ENCODE peak calls at places on chromosomes 16 and 17, in six cellular contexts. One of them, this sample, is unnamed.

GRCh38 chr17:74631468-74632195 is 8.1 kb upstream of the CD300E start:
- DNase-seq in transverse colon: no peak
- DNase-seq in suprapubic skin: no peak
- DNase-seq in uterus: no peak
- DNase-seq in adrenal gland: no peak
- DNase-seq in breast epithelium: no peak
- DNase-seq in this sample: no peak

GRCh38 chr17:75404223-75404738 is 1.2 kb downstream of the GRB2 start:
- DNase-seq in transverse colon: peak; percentile 76
- DNase-seq in suprapubic skin: peak; percentile 70
- DNase-seq in uterus: peak; percentile 61
- DNase-seq in adrenal gland: peak; percentile 81
- DNase-seq in breast epithelium: no peak
- DNase-seq in this sample: no peak

GRCh38 chr16:919658-920631 is 50.8 kb downstream of the LMF1 start:
- DNase-seq in transverse colon: no peak
- DNase-seq in suprapubic skin: no peak
- DNase-seq in uterus: no peak
- DNase-seq in adrenal gland: no peak
- DNase-seq in breast epithelium: no peak
- DNase-seq in this sample: no peak

GRCh38 chr16:3953728-3954410 is 73.4 kb upstream of the CREBBP start:
- DNase-seq in transverse colon: no peak
- DNase-seq in suprapubic skin: peak; percentile 55
- DNase-seq in uterus: no peak
- DNase-seq in adrenal gland: no peak
- DNase-seq in breast epithelium: no peak
- DNase-seq in this sample: no peak

GRCh38 chr17:17120294-17120693 is 78.0 kb downstream of the MPRIP start:
- DNase-seq in transverse colon: no peak
- DNase-seq in suprapubic skin: no peak
- DNase-seq in uterus: no peak
- DNase-seq in adrenal gland: no peak
- DNase-seq in breast epithelium: no peak
- DNase-seq in this sample: no peak

GRCh38 chr17:68103148-68103547 is 67.6 kb downstream of the KPNA2 start:
- DNase-seq in transverse colon: no peak
- DNase-seq in suprapubic skin: no peak
- DNase-seq in uterus: no peak
- DNase-seq in adrenal gland: no peak
- DNase-seq in breast epithelium: no peak
- DNase-seq in this sample: no peak

GRCh38 chr16:86424413-86424812 is 85.9 kb upstream of the FOXF1 start:
- DNase-seq in transverse colon: peak; percentile 25
- DNase-seq in suprapubic skin: no peak
- DNase-seq in uterus: no peak
- DNase-seq in adrenal gland: no peak
- DNase-seq in breast epithelium: no peak
- DNase-seq in this sample: no peak

GRCh38 chr16:23901178-23902131 is 65.7 kb downstream of the PRKCB start:
- DNase-seq in transverse colon: no peak
- DNase-seq in suprapubic skin: no peak
- DNase-seq in uterus: no peak
- DNase-seq in adrenal gland: no peak
- DNase-seq in breast epithelium: no peak
- DNase-seq in this sample: no peak

GRCh38 chr16:17476414-17477259 is 5.9 kb upstream of the XYLT1 start:
- DNase-seq in transverse colon: peak; percentile 65
- DNase-seq in suprapubic skin: no peak
- DNase-seq in uterus: no peak
- DNase-seq in adrenal gland: peak; percentile 66
- DNase-seq in breast epithelium: no peak
- DNase-seq in this sample: no peak

GRCh38 chr16:2770781-2771111 is 6.3 kb downstream of the ELOB start:
- DNase-seq in transverse colon: no peak
- DNase-seq in suprapubic skin: no peak
- DNase-seq in uterus: no peak
- DNase-seq in adrenal gland: no peak
- DNase-seq in breast epithelium: no peak
- DNase-seq in this sample: no peak

GRCh38 chr16:82152192-82152591 is 17.8 kb downstream of the MPHOSPH6 start:
- DNase-seq in transverse colon: no peak
- DNase-seq in suprapubic skin: no peak
- DNase-seq in uterus: no peak
- DNase-seq in adrenal gland: no peak
- DNase-seq in breast epithelium: no peak
- DNase-seq in this sample: no peak

GRCh38 chr16:30948956-30949654 is at the start of gene ORAI3:
- DNase-seq in transverse colon: peak; percentile 81
- DNase-seq in suprapubic skin: peak; percentile 86
- DNase-seq in uterus: peak; percentile 77
- DNase-seq in adrenal gland: peak; percentile 82
- DNase-seq in breast epithelium: peak; percentile 68
- DNase-seq in this sample: peak; percentile 32

GRCh38 chr17:14135906-14136590 is 66.7 kb downstream of the COX10 start:
- DNase-seq in transverse colon: no peak
- DNase-seq in suprapubic skin: no peak
- DNase-seq in uterus: no peak
- DNase-seq in adrenal gland: no peak
- DNase-seq in breast epithelium: no peak
- DNase-seq in this sample: no peak

GRCh38 chr17:50844117-50844700 is 8.8 kb downstream of the WFIKKN2 start:
- DNase-seq in transverse colon: no peak
- DNase-seq in suprapubic skin: peak; percentile 53
- DNase-seq in uterus: no peak
- DNase-seq in adrenal gland: no peak
- DNase-seq in breast epithelium: no peak
- DNase-seq in this sample: no peak
- H3K27ac ChIP-seq in transverse colon: no peak overlapping the region
- H3K27ac ChIP-seq in suprapubic skin: peak overlapping the region; percentile 57
- H3K27ac ChIP-seq in uterus: no peak overlapping the region
- H3K27ac ChIP-seq in adrenal gland: no peak overlapping the region
- H3K27ac ChIP-seq in breast epithelium: peak overlapping the region; percentile 32
- H3K27ac ChIP-seq in this sample: no peak overlapping the region

DNA sequence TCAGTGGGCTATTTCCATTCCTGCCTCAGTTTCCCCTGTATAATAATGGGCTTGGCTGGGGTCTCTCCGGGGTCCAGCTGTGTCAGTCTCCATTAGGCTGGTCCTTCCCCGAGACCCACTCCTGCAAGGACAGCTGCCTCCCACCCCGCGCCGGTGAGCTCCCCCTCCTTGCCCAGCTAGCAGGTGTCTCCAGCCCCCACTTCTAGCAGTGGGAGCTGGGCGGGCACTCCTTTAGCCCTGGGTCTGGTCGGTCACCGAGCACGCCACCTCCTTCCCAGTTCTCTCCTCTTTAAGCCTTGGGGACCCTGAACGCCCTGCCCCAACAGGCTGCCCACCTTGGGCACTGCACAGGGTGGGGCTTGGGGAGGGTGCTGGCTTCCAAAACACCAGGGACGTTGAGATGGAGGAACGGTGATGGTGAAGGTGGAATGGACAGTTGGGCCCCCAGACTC is 10.5 kb downstream of the TBX2 start:
- DNase-seq in transverse colon: no peak
- DNase-seq in suprapubic skin: peak; percentile 61
- DNase-seq in uterus: no peak
- DNase-seq in adrenal gland: peak; percentile 26
- DNase-seq in breast epithelium: no peak
- DNase-seq in this sample: no peak
- H3K4me3 ChIP-seq in transverse colon: no peak overlapping the region
- H3K4me3 ChIP-seq in suprapubic skin: peak overlapping the region; percentile 54
- H3K4me3 ChIP-seq in uterus: peak overlapping the region; percentile 33
- H3K4me3 ChIP-seq in adrenal gland: no peak overlapping the region
- H3K4me3 ChIP-seq in breast epithelium: peak overlapping the region; percentile 69
- H3K4me3 ChIP-seq in this sample: peak overlapping the region; percentile 69

DNA sequence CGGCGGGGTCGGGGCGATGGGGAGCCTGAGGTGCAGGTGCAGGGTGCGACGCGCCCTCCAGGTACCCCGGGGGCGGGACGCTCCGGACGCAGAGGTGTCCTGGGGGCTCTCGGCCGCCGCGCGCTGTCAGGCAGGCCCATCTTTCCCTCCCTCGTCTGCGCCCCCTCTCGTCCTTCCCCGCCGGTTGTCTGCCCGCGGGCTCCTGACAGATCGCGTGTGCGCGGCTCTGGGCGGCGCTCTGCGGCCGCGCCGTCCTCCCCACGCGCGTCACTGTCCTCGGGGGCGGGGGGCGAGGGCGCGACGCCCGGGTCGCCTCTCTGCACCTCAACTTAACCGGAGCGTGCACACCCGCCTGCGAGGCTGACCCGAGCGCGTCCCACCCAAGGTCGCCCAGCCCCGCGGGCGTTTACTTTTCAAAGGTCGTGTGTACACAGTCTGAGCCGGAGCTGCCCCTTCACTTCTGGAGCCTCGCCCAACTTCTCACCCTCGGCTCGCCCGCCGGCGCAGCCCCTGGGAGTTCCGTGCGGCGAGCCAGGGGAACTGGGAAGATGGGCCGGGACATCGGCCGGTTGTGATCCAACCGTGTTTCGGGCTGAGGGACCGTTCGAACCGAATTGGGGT is 512 bp downstream of the AKAP1 start:
- DNase-seq in transverse colon: peak; percentile 88
- DNase-seq in suprapubic skin: peak; percentile 79
- DNase-seq in uterus: peak; percentile 68
- DNase-seq in adrenal gland: peak; percentile 65
- DNase-seq in breast epithelium: no peak
- DNase-seq in this sample: no peak
- TF ChIP-seq POLR2A in transverse colon: peak; percentile 70
- TF ChIP-seq POLR2A in suprapubic skin: no peak
- TF ChIP-seq POLR2A in uterus: no peak
- TF ChIP-seq POLR2A in adrenal gland: no peak
- TF ChIP-seq POLR2A in breast epithelium: no peak
- TF ChIP-seq POLR2A in this sample: no peak

GRCh38 chr17:77313831-77314230 is 173.1 kb downstream of the SEC14L1 start:
- DNase-seq in transverse colon: peak; percentile 7
- DNase-seq in suprapubic skin: peak; percentile 40
- DNase-seq in uterus: no peak
- DNase-seq in adrenal gland: no peak
- DNase-seq in breast epithelium: no peak
- DNase-seq in this sample: no peak
- H3K27ac ChIP-seq in transverse colon: peak overlapping the region; percentile 78
- H3K27ac ChIP-seq in suprapubic skin: peak overlapping the region; percentile 13
- H3K27ac ChIP-seq in uterus: peak overlapping the region; percentile 71
- H3K27ac ChIP-seq in adrenal gland: no peak overlapping the region
- H3K27ac ChIP-seq in breast epithelium: peak overlapping the region; percentile 12
- H3K27ac ChIP-seq in this sample: no peak overlapping the region

DNA sequence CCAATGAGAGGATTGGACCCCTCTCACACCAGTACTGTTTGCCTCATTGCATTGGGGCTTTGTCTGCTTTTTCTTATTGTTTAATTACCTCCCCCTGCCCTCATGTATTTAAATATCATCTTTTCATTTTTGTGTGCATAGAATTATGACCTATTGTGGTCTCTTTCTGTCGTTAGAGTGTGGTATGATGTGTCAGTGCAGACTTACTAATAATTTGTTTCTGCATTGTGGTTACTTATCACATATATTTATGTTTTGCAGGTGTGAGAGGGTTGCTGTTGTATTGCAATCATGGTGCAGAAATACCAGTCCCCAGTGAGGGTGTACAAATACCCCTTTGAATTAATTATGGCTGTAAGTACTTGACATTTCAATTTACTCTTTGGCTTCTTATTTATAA is 2.5 kb downstream of the SEC14L1 start:
- DNase-seq in transverse colon: no peak
- DNase-seq in suprapubic skin: no peak
- DNase-seq in uterus: no peak
- DNase-seq in adrenal gland: no peak
- DNase-seq in breast epithelium: no peak
- DNase-seq in this sample: no peak
- H3K4me3 ChIP-seq in transverse colon: no peak overlapping the region
- H3K4me3 ChIP-seq in suprapubic skin: peak overlapping the region; percentile 12
- H3K4me3 ChIP-seq in uterus: no peak overlapping the region
- H3K4me3 ChIP-seq in adrenal gland: no peak overlapping the region
- H3K4me3 ChIP-seq in breast epithelium: peak overlapping the region; percentile 91
- H3K4me3 ChIP-seq in this sample: peak overlapping the region; percentile 97

DNA sequence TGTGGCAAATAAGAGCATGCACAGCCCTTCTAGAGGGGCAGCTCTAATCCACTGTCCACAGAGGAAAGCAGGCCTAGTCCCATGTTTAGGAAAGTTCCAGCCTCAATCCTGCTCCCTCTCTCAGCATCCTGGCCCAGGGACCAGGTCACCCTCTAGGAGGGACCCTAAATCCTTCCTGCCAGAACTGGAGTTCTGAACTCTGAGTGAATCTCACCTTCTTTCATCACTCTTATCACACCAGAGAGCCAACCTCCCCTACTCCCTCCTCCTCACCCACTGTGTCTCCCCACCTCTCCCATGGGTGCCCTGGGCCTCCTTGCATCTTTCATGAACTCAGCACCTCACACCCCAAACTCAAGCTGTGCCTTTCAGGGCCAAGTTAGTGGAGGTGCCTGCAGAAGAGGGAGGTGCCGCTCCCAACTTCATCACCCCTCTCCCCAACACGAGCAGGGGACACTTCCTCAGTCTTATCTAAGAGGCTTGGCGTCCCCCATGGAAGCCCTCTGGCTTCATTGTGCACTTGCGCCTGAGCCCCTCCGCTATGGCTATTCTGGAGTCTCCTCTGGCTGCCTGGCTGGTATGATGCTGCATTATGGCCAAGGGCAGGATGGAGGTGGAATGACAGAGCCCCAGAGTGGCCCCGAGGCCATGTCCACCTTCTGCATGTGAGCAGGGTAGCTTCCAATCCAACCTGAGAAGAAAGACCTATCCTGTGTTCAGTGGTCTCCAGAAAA is 31.7 kb downstream of the PIK3R6 start:
- DNase-seq in transverse colon: no peak
- DNase-seq in suprapubic skin: no peak
- DNase-seq in uterus: no peak
- DNase-seq in adrenal gland: no peak
- DNase-seq in breast epithelium: no peak
- DNase-seq in this sample: no peak
- TF ChIP-seq POLR2A in transverse colon: no peak
- TF ChIP-seq POLR2A in suprapubic skin: no peak
- TF ChIP-seq POLR2A in uterus: no peak
- TF ChIP-seq POLR2A in adrenal gland: no peak
- TF ChIP-seq POLR2A in breast epithelium: no peak
- TF ChIP-seq POLR2A in this sample: no peak

DNA sequence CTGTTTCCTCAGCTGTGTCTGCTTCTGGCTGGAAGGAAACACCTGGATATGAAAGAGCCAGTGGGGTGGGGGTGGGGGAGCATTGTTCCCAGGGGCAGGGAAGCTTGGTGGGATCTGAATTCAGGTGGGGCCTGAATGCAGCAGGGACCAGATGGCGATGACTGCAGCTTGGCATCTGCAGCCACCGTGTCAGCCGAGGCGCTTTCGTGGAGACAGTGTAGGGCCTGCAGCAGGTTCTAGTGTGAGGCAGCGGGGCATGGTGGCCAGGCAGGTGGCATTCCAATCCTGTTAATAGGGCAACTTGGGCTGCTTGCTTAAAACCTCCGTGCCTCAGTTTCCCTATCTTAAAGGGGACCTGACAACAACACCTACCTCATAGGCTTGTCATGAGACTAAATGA is 1.7 kb downstream of the PIK3R6 start:
- DNase-seq in transverse colon: no peak
- DNase-seq in suprapubic skin: no peak
- DNase-seq in uterus: no peak
- DNase-seq in adrenal gland: no peak
- DNase-seq in breast epithelium: no peak
- DNase-seq in this sample: no peak
- H3K27ac ChIP-seq in transverse colon: no peak overlapping the region
- H3K27ac ChIP-seq in suprapubic skin: no peak overlapping the region
- H3K27ac ChIP-seq in uterus: no peak overlapping the region
- H3K27ac ChIP-seq in adrenal gland: no peak overlapping the region
- H3K27ac ChIP-seq in breast epithelium: no peak overlapping the region
- H3K27ac ChIP-seq in this sample: no peak overlapping the region